ENCODE peak calls at places on chromosomes 11 and 22, in seven cellular contexts. One of them, this sample, is unnamed.
A peak's percentile ranks its signal among the peaks of the same experiment; 100 is the strongest.

GRCh38 chr11:60528934-60529333 is 13.7 kb downstream of the MS4A13 start:
- DNase-seq in stimulated activated CD4-positive, alpha-beta T cell treated with anti-CD3 and anti-CD28 coated beads, Interleukin-2, amount 100 ng/mL, for 4 hours: no peak
- DNase-seq in IMR-90: no peak
- DNase-seq in hepatic stellate cell: no peak
- DNase-seq in stomach: no peak
- DNase-seq in ureter: no peak
- DNase-seq in ELR: no peak
- DNase-seq in this sample: no peak

GRCh38 chr11:20125927-20126326 is 34.3 kb downstream of the DBX1 start:
- DNase-seq in hepatic stellate cell: peak; percentile 42
- DNase-seq in ureter: no peak
- DNase-seq in stimulated activated CD4-positive, alpha-beta T cell treated with anti-CD3 and anti-CD28 coated beads, Interleukin-2, amount 100 ng/mL, for 4 hours: no peak
- DNase-seq in stomach: no peak
- DNase-seq in IMR-90: peak; percentile 79
- DNase-seq in ELR: peak; percentile 62
- DNase-seq in this sample: peak; percentile 67

GRCh38 chr11:64742087-64742939 is 1.6 kb downstream of the RASGRP2 start:
- DNase-seq in IMR-90: no peak
- DNase-seq in ELR: peak; percentile 42
- DNase-seq in stomach: no peak
- DNase-seq in ureter: no peak
- DNase-seq in stimulated activated CD4-positive, alpha-beta T cell treated with anti-CD3 and anti-CD28 coated beads, Interleukin-2, amount 100 ng/mL, for 4 hours: no peak
- DNase-seq in hepatic stellate cell: peak; percentile 69
- DNase-seq in this sample: no peak

GRCh38 chr22:42313804-42314581 is 43.5 kb upstream of the TCF20 start:
- DNase-seq in ELR: peak; percentile 54
- DNase-seq in ureter: no peak
- DNase-seq in stimulated activated CD4-positive, alpha-beta T cell treated with anti-CD3 and anti-CD28 coated beads, Interleukin-2, amount 100 ng/mL, for 4 hours: no peak
- DNase-seq in stomach: peak; percentile 79
- DNase-seq in IMR-90: peak; percentile 54
- DNase-seq in hepatic stellate cell: no peak
- DNase-seq in this sample: peak; percentile 88

GRCh38 chr11:4636962-4637661 is at the start of gene OR51D1:
- DNase-seq in stomach: peak; percentile 79
- DNase-seq in ELR: peak; percentile 68
- DNase-seq in IMR-90: peak; percentile 67
- DNase-seq in ureter: peak; percentile 80
- DNase-seq in hepatic stellate cell: peak; percentile 72
- DNase-seq in stimulated activated CD4-positive, alpha-beta T cell treated with anti-CD3 and anti-CD28 coated beads, Interleukin-2, amount 100 ng/mL, for 4 hours: peak; percentile 46
- DNase-seq in this sample: peak; percentile 73

GRCh38 chr11:76313913-76314740 is 66.8 kb downstream of the THAP12 start:
- DNase-seq in ureter: no peak
- DNase-seq in hepatic stellate cell: no peak
- DNase-seq in ELR: peak; percentile 58
- DNase-seq in IMR-90: no peak
- DNase-seq in stimulated activated CD4-positive, alpha-beta T cell treated with anti-CD3 and anti-CD28 coated beads, Interleukin-2, amount 100 ng/mL, for 4 hours: no peak
- DNase-seq in stomach: no peak
- DNase-seq in this sample: no peak

GRCh38 chr11:40133526-40133925 is 1325.9 kb downstream of the LRRC4C start:
- DNase-seq in ureter: no peak
- DNase-seq in IMR-90: no peak
- DNase-seq in ELR: no peak
- DNase-seq in hepatic stellate cell: no peak
- DNase-seq in stomach: no peak
- DNase-seq in stimulated activated CD4-positive, alpha-beta T cell treated with anti-CD3 and anti-CD28 coated beads, Interleukin-2, amount 100 ng/mL, for 4 hours: no peak
- DNase-seq in this sample: no peak

GRCh38 chr11:62508336-62509058 is 38.1 kb downstream of the AHNAK start:
- DNase-seq in ELR: peak; percentile 66
- DNase-seq in ureter: peak; percentile 80
- DNase-seq in IMR-90: peak; percentile 36
- DNase-seq in stimulated activated CD4-positive, alpha-beta T cell treated with anti-CD3 and anti-CD28 coated beads, Interleukin-2, amount 100 ng/mL, for 4 hours: no peak
- DNase-seq in stomach: peak; percentile 78
- DNase-seq in hepatic stellate cell: peak; percentile 59
- DNase-seq in this sample: peak; percentile 66

GRCh38 chr11:74849525-74850391 is 99.1 kb downstream of the XRRA1 start:
- DNase-seq in ELR: peak; percentile 92
- DNase-seq in hepatic stellate cell: peak; percentile 73
- DNase-seq in ureter: no peak
- DNase-seq in stomach: no peak
- DNase-seq in stimulated activated CD4-positive, alpha-beta T cell treated with anti-CD3 and anti-CD28 coated beads, Interleukin-2, amount 100 ng/mL, for 4 hours: no peak
- DNase-seq in IMR-90: peak; percentile 84
- DNase-seq in this sample: peak; percentile 49

GRCh38 chr22:29765905-29766631 is 739 bp downstream of the ZMAT5 start:
- DNase-seq in stimulated activated CD4-positive, alpha-beta T cell treated with anti-CD3 and anti-CD28 coated beads, Interleukin-2, amount 100 ng/mL, for 4 hours: no peak
- DNase-seq in IMR-90: no peak
- DNase-seq in ELR: no peak
- DNase-seq in ureter: no peak
- DNase-seq in stomach: peak; percentile 28
- DNase-seq in hepatic stellate cell: no peak
- DNase-seq in this sample: peak; percentile 14

GRCh38 chr11:12569499-12570040 is 104.7 kb upstream of the TEAD1 start:
- DNase-seq in IMR-90: peak; percentile 77
- DNase-seq in ureter: no peak
- DNase-seq in stimulated activated CD4-positive, alpha-beta T cell treated with anti-CD3 and anti-CD28 coated beads, Interleukin-2, amount 100 ng/mL, for 4 hours: no peak
- DNase-seq in hepatic stellate cell: no peak
- DNase-seq in stomach: no peak
- DNase-seq in ELR: no peak
- DNase-seq in this sample: no peak

GRCh38 chr11:1336836-1337646 is 27.6 kb upstream of the TOLLIP start:
- DNase-seq in hepatic stellate cell: no peak
- DNase-seq in ELR: no peak
- DNase-seq in stimulated activated CD4-positive, alpha-beta T cell treated with anti-CD3 and anti-CD28 coated beads, Interleukin-2, amount 100 ng/mL, for 4 hours: peak; percentile 27
- DNase-seq in stomach: no peak
- DNase-seq in IMR-90: no peak
- DNase-seq in ureter: peak; percentile 61
- DNase-seq in this sample: peak; percentile 22

GRCh38 chr11:72189448-72190250 is 2.3 kb upstream of the FOLR1 start:
- DNase-seq in ureter: no peak
- DNase-seq in IMR-90: no peak
- DNase-seq in stimulated activated CD4-positive, alpha-beta T cell treated with anti-CD3 and anti-CD28 coated beads, Interleukin-2, amount 100 ng/mL, for 4 hours: no peak
- DNase-seq in hepatic stellate cell: no peak
- DNase-seq in ELR: no peak
- DNase-seq in stomach: no peak
- DNase-seq in this sample: no peak

GRCh38 chr11:62726156-62727006 is 876 bp downstream of the HNRNPUL2 start:
- DNase-seq in stomach: no peak
- DNase-seq in ureter: peak; percentile 70
- DNase-seq in IMR-90: no peak
- DNase-seq in stimulated activated CD4-positive, alpha-beta T cell treated with anti-CD3 and anti-CD28 coated beads, Interleukin-2, amount 100 ng/mL, for 4 hours: peak; percentile 13
- DNase-seq in hepatic stellate cell: no peak
- DNase-seq in ELR: no peak
- DNase-seq in this sample: no peak

GRCh38 chr22:17331690-17332089 is 37.6 kb upstream of the CECR2 start:
- DNase-seq in IMR-90: no peak
- DNase-seq in hepatic stellate cell: no peak
- DNase-seq in stomach: no peak
- DNase-seq in ureter: no peak
- DNase-seq in ELR: no peak
- DNase-seq in stimulated activated CD4-positive, alpha-beta T cell treated with anti-CD3 and anti-CD28 coated beads, Interleukin-2, amount 100 ng/mL, for 4 hours: no peak
- DNase-seq in this sample: no peak

GRCh38 chr11:35962373-35963138 is 18.7 kb downstream of the LDLRAD3 start:
- DNase-seq in stimulated activated CD4-positive, alpha-beta T cell treated with anti-CD3 and anti-CD28 coated beads, Interleukin-2, amount 100 ng/mL, for 4 hours: no peak
- DNase-seq in stomach: no peak
- DNase-seq in IMR-90: no peak
- DNase-seq in hepatic stellate cell: no peak
- DNase-seq in ureter: no peak
- DNase-seq in ELR: no peak
- DNase-seq in this sample: no peak

GRCh38 chr22:47965066-47965465 is 1202.6 kb downstream of the TBC1D22A start:
- DNase-seq in ureter: no peak
- DNase-seq in ELR: no peak
- DNase-seq in stomach: no peak
- DNase-seq in hepatic stellate cell: no peak
- DNase-seq in stimulated activated CD4-positive, alpha-beta T cell treated with anti-CD3 and anti-CD28 coated beads, Interleukin-2, amount 100 ng/mL, for 4 hours: no peak
- DNase-seq in IMR-90: no peak
- DNase-seq in this sample: no peak

GRCh38 chr22:24791362-24791761 is 14.6 kb upstream of the SGSM1 start:
- DNase-seq in stomach: no peak
- DNase-seq in stimulated activated CD4-positive, alpha-beta T cell treated with anti-CD3 and anti-CD28 coated beads, Interleukin-2, amount 100 ng/mL, for 4 hours: no peak
- DNase-seq in IMR-90: no peak
- DNase-seq in hepatic stellate cell: no peak
- DNase-seq in ureter: no peak
- DNase-seq in ELR: no peak
- DNase-seq in this sample: no peak

This sample was measured in epithelial cell of esophagus.